ENCODE peak calls at places on chromosome 3, in five cellular contexts. D, L, G, Y and E are unnamed samples.
A peak's percentile ranks its signal among the peaks of the same experiment; 100 is the strongest.

GRCh38 chr3:140447136-140447535 is 230.7 kb upstream of the TRIM42 start:
- DNase-seq in D (no peak), Y (no peak), G (no peak), L (no peak), E (no peak)

GRCh38 chr3:139310474-139310933 is 33.3 kb upstream of the MRPS22 start:
- DNase-seq in D (no peak), L (no peak), Y (no peak), G (peak; percentile 92), E (peak; percentile 72)

GRCh38 chr3:16140116-16140893 is 34.2 kb upstream of the GALNT15 start:
- DNase-seq in G (peak; percentile 97), Y (no peak), D (no peak), L (no peak), E (peak; percentile 60)

GRCh38 chr3:14234197-14235002 is 55.8 kb downstream of the LSM3 start:
- DNase-seq in G (peak; percentile 46), Y (peak; percentile 70), D (no peak), L (no peak), E (no peak)

GRCh38 chr3:120338517-120338916 is 10.6 kb downstream of the LRRC58 start:
- DNase-seq in D (no peak), L (no peak), Y (no peak), G (no peak), E (no peak)

GRCh38 chr3:126832933-126833332 is 128.9 kb downstream of the CHCHD6 start:
- DNase-seq in D (no peak), Y (no peak), L (no peak), G (no peak), E (no peak)

GRCh38 chr3:174397848-174398247 is 461.3 kb upstream of the NAALADL2 start:
- DNase-seq in L (no peak), Y (no peak), D (no peak), G (peak; percentile 16), E (no peak)

GRCh38 chr3:193801094-193801493 is 208.1 kb downstream of the OPA1 start:
- DNase-seq in D (no peak), L (no peak), G (no peak), Y (no peak), E (no peak)

GRCh38 chr3:183122257-183122932 is 23.1 kb upstream of the MCCC1 start:
- DNase-seq in L (peak; percentile 54), Y (no peak), G (peak; percentile 51), D (no peak), E (no peak)

GRCh38 chr3:107966261-107966660 is 124.6 kb downstream of the CD47 start:
- DNase-seq in G (no peak), D (no peak), L (no peak), Y (no peak), E (no peak)

GRCh38 chr3:72447059-72447946 is 400.9 kb downstream of the SHQ1 start:
- DNase-seq in D (peak; percentile 51), Y (peak; percentile 93), L (peak; percentile 82), G (peak; percentile 66), E (peak; percentile 47)

GRCh38 chr3:72448375-72448823 is 399.8 kb downstream of the SHQ1 start:
- DNase-seq in Y (no peak), L (no peak), D (no peak), G (no peak), E (no peak)

GRCh38 chr3:72444642-72445223 is 403.5 kb downstream of the SHQ1 start:
- DNase-seq in G (peak; percentile 23), L (no peak), Y (no peak), D (no peak), E (no peak)

GRCh38 chr3:72445827-72446405 is 402.3 kb downstream of the SHQ1 start:
- DNase-seq in G (no peak), D (no peak), Y (no peak), L (no peak), E (no peak)

DNA sequence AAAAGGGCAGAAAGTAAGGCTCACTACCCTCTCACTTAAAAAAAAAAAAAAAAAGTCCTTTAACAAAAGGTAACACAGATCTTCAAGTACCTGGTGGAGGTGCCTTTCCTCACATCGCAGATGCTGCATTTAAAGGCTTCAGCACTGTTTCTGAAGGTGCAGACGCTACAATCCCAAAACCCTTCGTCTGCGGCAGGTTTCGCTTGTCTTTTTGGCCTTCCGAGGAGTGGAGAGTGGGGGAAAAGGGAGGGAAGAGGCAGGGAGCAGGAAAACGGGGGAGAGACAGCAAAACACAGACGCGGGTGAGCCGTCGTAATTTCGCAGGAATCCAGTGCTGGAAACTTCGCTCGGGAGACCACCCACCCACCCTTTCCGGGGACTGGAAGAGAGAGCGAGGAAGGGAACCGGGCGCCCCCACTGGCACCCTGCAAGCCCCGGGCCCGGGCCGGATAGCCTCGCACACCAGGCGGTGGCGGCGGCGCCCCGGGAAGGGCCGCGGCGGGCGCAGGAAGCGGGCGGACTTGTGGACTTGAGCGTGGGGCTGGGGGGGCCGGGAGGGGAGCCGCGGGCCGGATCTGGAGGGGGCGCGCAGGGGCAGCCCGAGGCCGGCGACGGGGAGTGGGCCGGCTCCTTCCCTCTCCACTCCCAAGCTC is 401.7 kb downstream of the SHQ1 start:
- DNase-seq in Y (no peak), D (no peak), L (no peak), G (peak; percentile 25), E (no peak)
- TF ChIP-seq CTCF in Y (no peak), D (peak; percentile 10), L (peak; percentile 46), G (no peak), E (no peak)

GRCh38 chr3:46856576-46857471 is 6.4 kb downstream of the MYL3 start:
- DNase-seq in L (no peak), G (no peak), D (no peak), Y (peak; percentile 14), E (no peak)
- H3K27ac ChIP-seq in L (no peak overlapping the region), G (no peak overlapping the region), D (no peak overlapping the region), Y (no peak overlapping the region), E (no peak overlapping the region)

GRCh38 chr3:29284578-29284977 is 3.7 kb downstream of the RBMS3 start:
- DNase-seq in Y (no peak), L (no peak), G (no peak), D (no peak), E (no peak)
- H3K4me3 ChIP-seq in Y (peak overlapping the region; percentile 64), L (no peak overlapping the region), G (peak overlapping the region; percentile 92), D (peak overlapping the region; percentile 55), E (peak overlapping the region; percentile 81)

DNA sequence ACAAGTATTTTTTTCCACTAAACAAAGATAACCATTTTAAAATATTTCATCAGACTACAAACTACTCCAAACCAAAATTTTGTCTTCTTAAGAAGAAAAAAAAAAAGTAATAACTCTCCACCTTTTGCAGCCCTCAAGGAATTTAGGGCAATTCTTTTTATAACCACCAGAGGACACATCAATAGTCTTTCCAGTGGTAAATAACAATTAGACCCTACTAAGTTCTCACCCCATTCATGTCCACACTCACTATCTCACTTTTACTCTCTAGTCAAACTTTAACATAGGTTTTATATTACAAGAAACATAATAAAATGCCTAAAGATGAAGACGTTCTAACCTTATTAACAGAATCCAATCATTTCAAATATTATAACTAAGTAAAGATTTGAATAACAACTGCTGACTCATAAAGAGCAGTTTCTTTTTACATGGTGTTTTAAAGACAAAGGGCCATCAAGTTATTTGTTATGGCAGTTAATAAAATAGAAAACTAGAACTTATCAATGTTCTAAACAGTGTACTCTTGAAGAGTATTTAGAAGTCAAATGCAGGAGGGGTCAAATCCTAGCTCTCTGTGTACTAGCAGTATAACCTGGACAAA is 33.0 kb downstream of the CCDC39 start:
- DNase-seq in L (no peak), Y (no peak), G (peak; percentile 1), D (no peak), E (no peak)
- TF ChIP-seq CTCF in L (no peak), Y (no peak), G (peak; percentile 12), D (no peak), E (peak; percentile 29)

GRCh38 chr3:128727059-128727458 is 1.1 kb downstream of the RAB7A start:
- DNase-seq in Y (no peak), D (no peak), L (no peak), G (no peak), E (no peak)

GRCh38 chr3:128727996-128728395 is 2.0 kb downstream of the RAB7A start:
- DNase-seq in D (no peak), L (no peak), Y (no peak), G (peak; percentile 61), E (no peak)

GRCh38 chr3:128726691-128727031 is 678 bp downstream of the RAB7A start:
- DNase-seq in Y (peak; percentile 70), L (no peak), G (peak; percentile 63), D (peak; percentile 21), E (no peak)

GRCh38 chr3:128725932-128726690 is at the start of gene RAB7A:
- DNase-seq in G (peak; percentile 95), D (peak; percentile 91), L (peak; percentile 84), Y (peak; percentile 99), E (peak; percentile 97)

GRCh38 chr3:128727485-128727884 is 1.5 kb downstream of the RAB7A start:
- DNase-seq in D (no peak), G (no peak), Y (no peak), L (no peak), E (no peak)
- H3K27ac ChIP-seq in D (peak overlapping the region; percentile 98), G (peak overlapping the region; percentile 98), Y (no peak overlapping the region), L (no peak overlapping the region), E (no peak overlapping the region)

GRCh38 chr3:69462022-69462825 is 76.3 kb upstream of the FRMD4B start:
- DNase-seq in Y (no peak), L (no peak), D (no peak), G (no peak), E (no peak)
- H3K4me3 ChIP-seq in Y (no peak overlapping the region), L (no peak overlapping the region), D (no peak overlapping the region), G (no peak overlapping the region), E (no peak overlapping the region)

GRCh38 chr3:177904661-177905060 is 631.6 kb upstream of the KCNMB2 start:
- DNase-seq in L (no peak), G (peak; percentile 80), Y (no peak), D (no peak), E (no peak)

GRCh38 chr3:177906573-177907229 is 629.5 kb upstream of the KCNMB2 start:
- DNase-seq in Y (no peak), D (no peak), G (peak; percentile 49), L (no peak), E (no peak)

GRCh38 chr3:177905173-177905894 is 630.9 kb upstream of the KCNMB2 start:
- DNase-seq in Y (no peak), L (no peak), G (peak; percentile 99), D (no peak), E (peak; percentile 82)

GRCh38 chr3:177905895-177906511 is 630.2 kb upstream of the KCNMB2 start:
- DNase-seq in Y (no peak), D (no peak), L (no peak), G (peak; percentile 95), E (peak; percentile 63)
- TF ChIP-seq CTCF in Y (no peak), D (no peak), L (no peak), G (peak; percentile 11), E (peak; percentile 43)

GRCh38 chr3:167901087-167901486 is 165.6 kb downstream of the SERPINI1 start:
- DNase-seq in D (no peak), Y (no peak), L (no peak), G (no peak), E (no peak)
- H3K27ac ChIP-seq in D (no peak overlapping the region), Y (no peak overlapping the region), L (no peak overlapping the region), G (no peak overlapping the region), E (no peak overlapping the region)

GRCh38 chr3:196142674-196142988 is 60.7 kb upstream of the TFRC start:
- DNase-seq in L (no peak), Y (no peak), D (no peak), G (no peak), E (no peak)
- H3K4me3 ChIP-seq in L (peak overlapping the region; percentile 54), Y (peak overlapping the region; percentile 26), D (peak overlapping the region; percentile 37), G (no peak overlapping the region), E (no peak overlapping the region)